ENCODE peak calls at places on chromosomes 11 and 22, in four cellular contexts. T is type B pancreatic cell, Z is fibroblast of pulmonary artery, O is HL-60. I is an unnamed sample.

GRCh38 chr22:29343313-29343805 is 27.9 kb upstream of the RASL10A start:
- DNase-seq in T (no peak), Z (no peak), O (no peak), I (no peak)

GRCh38 chr22:49298834-49299750 is 528.6 kb downstream of the BRD1 start:
- DNase-seq in T (peak; percentile 60), Z (no peak), O (no peak), I (no peak)

GRCh38 chr11:114061053-114062049 is 1.8 kb downstream of the ZBTB16 start:
- DNase-seq in T (no peak), Z (peak; percentile 69), O (peak; percentile 42), I (no peak)

GRCh38 chr22:31247726-31248125 is 35.6 kb downstream of the LIMK2 start:
- DNase-seq in T (no peak), Z (no peak), O (peak; percentile 23), I (no peak)

GRCh38 chr11:2218234-2218633 is 46.6 kb upstream of the TH start:
- DNase-seq in T (no peak), Z (no peak), O (no peak), I (no peak)

GRCh38 chr22:40436460-40437431 is 66.4 kb downstream of the SGSM3 start:
- DNase-seq in T (no peak), Z (peak; percentile 81), O (peak; percentile 85), I (peak; percentile 67)

GRCh38 chr11:94822080-94822479 is 53.9 kb downstream of the AMOTL1 start:
- DNase-seq in T (no peak), Z (no peak), O (no peak), I (no peak)

GRCh38 chr11:64862914-64863313 is 15.5 kb downstream of the EHD1 start:
- DNase-seq in T (no peak), Z (no peak), O (no peak), I (no peak)

GRCh38 chr11:94511932-94512781 is at the start of gene C11orf97:
- DNase-seq in T (peak; percentile 80), Z (peak; percentile 46), O (peak; percentile 63), I (peak; percentile 52)

GRCh38 chr11:107549253-107549953 is 16.1 kb downstream of the ALKBH8 start:
- DNase-seq in T (no peak), Z (peak; percentile 70), O (peak; percentile 24), I (no peak)

GRCh38 chr11:119897576-119897975 is 168.6 kb upstream of the NECTIN1 start:
- DNase-seq in T (no peak), Z (no peak), O (no peak), I (no peak)

GRCh38 chr11:45193695-45194094 is 47.3 kb downstream of the PRDM11 start:
- DNase-seq in T (no peak), Z (no peak), O (no peak), I (no peak)

GRCh38 chr11:76653674-76654309 is 16.8 kb downstream of the LRRC32 start:
- DNase-seq in T (no peak), Z (peak; percentile 92), O (no peak), I (no peak)

GRCh38 chr22:19042285-19043110 is 79.7 kb downstream of the DGCR2 start:
- DNase-seq in T (no peak), Z (no peak), O (no peak), I (peak; percentile 39)

GRCh38 chr11:15815246-15816209 is 540.8 kb downstream of the SOX6 start:
- DNase-seq in T (no peak), Z (peak; percentile 76), O (no peak), I (peak; percentile 49)

GRCh38 chr11:69511358-69512015 is 30.0 kb downstream of the LINC01488 start:
- DNase-seq in T (no peak), Z (peak; percentile 50), O (no peak), I (no peak)

GRCh38 chr11:7918141-7918540 is 12.9 kb downstream of the OR10A6 start:
- DNase-seq in T (no peak), Z (no peak), O (no peak), I (no peak)

GRCh38 chr11:66589996-66590675 is 2.7 kb downstream of the CCDC87 start:
- DNase-seq in T (no peak), Z (no peak), O (no peak), I (no peak)

GRCh38 chr11:128904872-128905344 is 13.8 kb downstream of the KCNJ5 start:
- DNase-seq in T (no peak), Z (no peak), O (no peak), I (no peak)

GRCh38 chr22:48905206-48905975 is 922.3 kb downstream of the BRD1 start:
- DNase-seq in T (no peak), Z (no peak), O (no peak), I (no peak)

GRCh38 chr22:39434721-39435120 is 22.1 kb upstream of the MGAT3 start:
- DNase-seq in T (no peak), Z (no peak), O (no peak), I (no peak)

GRCh38 chr11:63826471-63827190 is 12.3 kb upstream of the MARK2 start:
- DNase-seq in T (no peak), Z (no peak), O (no peak), I (no peak)

GRCh38 chr22:42308887-42309468 is 38.5 kb upstream of the TCF20 start:
- DNase-seq in T (no peak), Z (no peak), O (no peak), I (no peak)

GRCh38 chr11:17000987-17001386 is 13.2 kb downstream of the PLEKHA7 start:
- DNase-seq in T (no peak), Z (no peak), O (no peak), I (no peak)
- TF ChIP-seq CTCF in T (no peak), Z (no peak), O (no peak), I (no peak)

GRCh38 chr22:32964411-32965057 is 93.6 kb downstream of the SYN3 start:
- DNase-seq in T (no peak), Z (no peak), O (no peak), I (no peak)

GRCh38 chr22:32971252-32971651 is 86.9 kb downstream of the SYN3 start:
- DNase-seq in T (no peak), Z (no peak), O (no peak), I (no peak)

GRCh38 chr22:32967285-32968101 is 90.7 kb downstream of the SYN3 start:
- DNase-seq in T (no peak), Z (no peak), O (no peak), I (no peak)

DNA sequence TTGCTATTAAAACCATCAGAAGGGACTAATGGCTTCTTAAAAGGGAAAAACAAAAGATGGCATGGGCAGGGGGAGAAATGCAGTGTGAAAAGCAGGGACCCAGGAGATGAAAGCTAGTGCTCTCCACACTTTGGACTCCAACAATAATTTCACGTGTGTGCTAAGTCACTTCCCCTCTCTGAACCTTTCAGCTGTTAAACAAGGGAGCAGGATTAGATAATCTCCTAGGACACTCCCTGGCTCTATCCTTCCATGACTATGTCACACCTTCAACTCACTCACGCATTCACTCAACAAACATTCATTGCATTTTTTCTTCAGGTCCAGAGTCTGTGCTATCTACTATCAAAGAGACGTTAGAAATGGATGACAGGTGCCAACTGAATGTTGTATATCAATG is 88.7 kb downstream of the SYN3 start:
- DNase-seq in T (no peak), Z (no peak), O (no peak), I (no peak)
- TF ChIP-seq CTCF in T (no peak), Z (no peak), O (no peak), I (no peak)

GRCh38 chr11:133897331-133897650 is 52.0 kb upstream of the SPATA19 start:
- DNase-seq in T (peak; percentile 58), Z (no peak), O (no peak), I (no peak)

GRCh38 chr11:133898770-133899115 is 53.4 kb upstream of the SPATA19 start:
- DNase-seq in T (peak; percentile 36), Z (no peak), O (no peak), I (no peak)

GRCh38 chr11:133896028-133896427 is 50.7 kb upstream of the SPATA19 start:
- DNase-seq in T (no peak), Z (no peak), O (no peak), I (peak; percentile 14)

GRCh38 chr11:133896642-133897330 is 51.5 kb upstream of the SPATA19 start:
- DNase-seq in T (peak; percentile 42), Z (no peak), O (no peak), I (peak; percentile 32)

GRCh38 chr11:133898031-133898769 is 52.9 kb upstream of the SPATA19 start:
- DNase-seq in T (peak; percentile 42), Z (no peak), O (no peak), I (no peak)
- TF ChIP-seq CTCF in T (no peak), Z (no peak), O (no peak), I (no peak)

DNA sequence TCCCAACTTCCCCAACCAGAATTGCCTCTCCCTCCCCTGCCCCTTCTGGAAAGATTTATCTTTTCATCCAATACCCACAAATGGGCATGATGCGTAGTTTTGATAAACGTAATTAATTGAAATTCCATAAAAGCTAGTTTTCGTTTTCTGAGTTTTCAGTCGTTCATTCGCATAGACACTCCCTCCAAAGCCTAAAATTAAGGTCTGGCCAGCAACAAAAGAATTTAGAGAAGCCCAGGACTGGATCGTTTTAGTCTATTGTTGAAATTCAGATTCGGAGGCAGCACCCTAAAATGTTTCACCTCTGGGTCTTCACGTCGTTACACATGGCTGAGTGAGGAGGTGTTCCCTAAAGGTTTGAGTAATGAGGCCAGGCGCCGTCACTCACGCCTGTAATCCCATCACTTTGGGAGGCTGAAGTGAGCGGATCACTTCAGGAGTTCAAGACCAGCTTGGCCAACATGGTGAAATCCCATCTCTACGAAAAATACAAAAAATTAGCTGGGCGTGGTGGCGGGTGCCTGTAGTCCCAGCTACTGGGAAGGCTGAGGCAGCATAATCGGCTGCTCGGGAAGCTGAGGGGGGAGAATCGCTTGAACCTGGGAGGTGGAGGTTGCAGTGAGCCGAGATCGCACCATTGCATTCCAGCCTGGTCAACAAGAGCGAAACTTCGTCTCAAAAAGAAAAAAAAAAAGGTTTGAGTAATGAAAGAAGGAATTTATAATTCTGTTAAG is 589 bp upstream of the NDUFC2 start:
- DNase-seq in T (no peak), Z (no peak), O (no peak), I (no peak)
- TF ChIP-seq CTCF in T (no peak), Z (no peak), O (no peak), I (no peak)

GRCh38 chr11:116605543-116605942 is 167.2 kb downstream of the BUD13 start:
- DNase-seq in T (peak; percentile 79), Z (peak; percentile 36), O (peak; percentile 37), I (no peak)
- TF ChIP-seq CTCF in T (peak; percentile 69), Z (peak; percentile 44), O (peak; percentile 22), I (no peak)

DNA sequence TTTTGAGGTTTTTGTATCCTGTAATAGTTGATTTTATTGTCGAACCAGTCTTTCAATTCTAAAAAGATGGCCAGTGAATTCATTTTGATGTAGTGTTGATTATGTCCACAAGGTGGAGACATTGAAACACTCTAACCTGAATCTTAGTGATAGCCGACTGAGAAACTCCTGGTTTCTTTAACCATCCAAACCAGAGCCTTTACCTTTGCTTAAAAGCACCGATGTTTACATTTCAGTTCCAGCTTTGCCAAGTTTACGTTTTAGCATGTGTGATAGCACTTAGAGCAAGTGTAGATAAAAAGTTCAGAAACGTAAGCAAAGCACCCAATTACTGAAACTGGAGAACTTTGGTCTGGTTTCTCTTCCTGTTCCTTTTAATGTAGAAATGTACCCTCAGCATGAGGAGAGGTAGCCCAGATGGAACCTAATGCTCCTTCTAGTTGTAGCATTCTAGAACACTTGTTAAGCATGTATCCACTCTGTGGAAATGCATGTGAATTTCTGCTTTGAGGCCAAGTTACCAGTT is 208.7 kb downstream of the DBX1 start:
- DNase-seq in T (no peak), Z (peak; percentile 78), O (no peak), I (no peak)
- TF ChIP-seq CTCF in T (peak; percentile 85), Z (peak; percentile 55), O (no peak), I (peak; percentile 73)

DNA sequence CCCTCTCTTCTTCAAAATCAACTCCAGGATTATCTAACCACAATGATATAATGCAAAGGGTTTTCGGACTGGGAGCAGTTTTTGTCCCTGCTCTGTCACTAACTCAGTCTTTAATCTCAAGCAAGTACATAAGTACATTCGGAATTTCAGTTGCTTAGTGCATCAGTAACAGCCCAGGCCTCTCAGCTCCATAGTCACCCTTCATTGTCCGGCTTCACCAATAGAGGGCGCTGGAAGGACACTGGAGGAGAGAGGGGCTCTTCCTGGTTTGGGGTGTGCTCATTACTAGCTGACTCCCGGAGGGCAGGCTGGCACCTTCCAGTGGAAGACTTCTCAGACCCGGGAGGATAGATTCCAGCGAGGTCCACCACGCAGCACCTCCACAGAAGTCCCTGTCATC is 90.4 kb upstream of the PDGFD start:
- DNase-seq in T (no peak), Z (peak; percentile 62), O (peak; percentile 41), I (no peak)
- TF ChIP-seq CTCF in T (peak; percentile 66), Z (peak; percentile 81), O (peak; percentile 51), I (peak; percentile 40)